ENCODE peak calls at places on chromosome 14, in seven cellular contexts. Z, H, N, Y, J, S and F are unnamed samples.

GRCh38 chr14:38502241-38502640 is 246.3 kb upstream of the CLEC14A start:
- DNase-seq in H (no peak), Z (no peak), J (no peak), S (no peak), Y (no peak), N (peak), F (no peak)

GRCh38 chr14:32342854-32343200 is 13.7 kb downstream of the AKAP6 start:
- DNase-seq in H (no peak), Y (no peak), Z (no peak), J (no peak), S (no peak), N (no peak), F (no peak)

GRCh38 chr14:83071888-83072501 is 1538.3 kb upstream of the SEL1L start:
- DNase-seq in N (peak), S (peak), H (no peak), Z (no peak), J (no peak), Y (peak), F (peak)

GRCh38 chr14:83867871-83868270 is 1662.1 kb upstream of the FLRT2 start:
- DNase-seq in Y (no peak), N (peak), H (no peak), Z (no peak), S (no peak), J (no peak), F (no peak)

GRCh38 chr14:100416921-100417451 is 93.8 kb downstream of the SLC25A47 start:
- DNase-seq in Z (peak), N (peak), H (no peak), Y (peak), J (no peak), S (peak), F (no peak)

GRCh38 chr14:53701108-53701875 is 255.3 kb downstream of the BMP4 start:
- DNase-seq in J (no peak), Y (no peak), H (no peak), Z (no peak), S (no peak), N (no peak), F (no peak)

GRCh38 chr14:93105362-93105761 is 10.4 kb downstream of the ITPK1 start:
- DNase-seq in Y (no peak), S (peak), H (no peak), J (no peak), Z (peak), N (peak), F (no peak)

GRCh38 chr14:71803539-71804260 is 128.5 kb upstream of the RGS6 start:
- DNase-seq in Y (no peak), S (peak), J (no peak), H (no peak), Z (peak), N (peak), F (no peak)

GRCh38 chr14:83255727-83256090 is 1722.1 kb upstream of the SEL1L start:
- DNase-seq in S (no peak), Y (no peak), J (no peak), N (no peak), Z (no peak), H (no peak), F (no peak)

GRCh38 chr14:70642313-70643235 is 858 bp downstream of the TTC9 start:
- DNase-seq in S (no peak), N (no peak), H (no peak), Z (no peak), Y (peak), J (no peak), F (no peak)

GRCh38 chr14:104805326-104805678 is 4.4 kb downstream of the ZBTB42 start:
- DNase-seq in Y (no peak), H (no peak), N (peak), S (peak), Z (no peak), J (no peak), F (no peak)

GRCh38 chr14:95311752-95312151 is 8.0 kb downstream of the CLMN start:
- DNase-seq in N (no peak), Y (peak), J (no peak), S (peak), Z (no peak), H (no peak), F (no peak)

GRCh38 chr14:68820999-68821683 is 28.3 kb upstream of the ZFP36L1 start:
- DNase-seq in Y (no peak), J (no peak), S (no peak), Z (no peak), N (no peak), H (no peak), F (no peak)

GRCh38 chr14:68219407-68219806 is 399.8 kb downstream of the RAD51B start:
- DNase-seq in S (no peak), Y (peak), Z (no peak), J (no peak), H (peak), N (no peak), F (no peak)

GRCh38 chr14:39773387-39773786 is 341.2 kb upstream of the FBXO33 start:
- DNase-seq in J (no peak), Y (no peak), H (no peak), Z (no peak), S (peak), N (no peak), F (no peak)

GRCh38 chr14:96797943-96798349 is 764 bp downstream of the VRK1 start:
- DNase-seq in H (no peak), Y (peak), J (no peak), N (no peak), Z (no peak), S (peak), F (peak)

GRCh38 chr14:78947681-78948080 is 777.5 kb downstream of the NRXN3 start:
- DNase-seq in N (no peak), J (no peak), H (no peak), Z (no peak), S (no peak), Y (peak), F (no peak)

GRCh38 chr14:98138666-98139065 is 1133.3 kb downstream of the BCL11B start:
- DNase-seq in N (no peak), S (no peak), H (peak), Z (no peak), J (peak), Y (peak), F (peak)

GRCh38 chr14:76701981-76702380 is 59.3 kb upstream of the VASH1 start:
- DNase-seq in S (no peak), N (no peak), Y (no peak), Z (no peak), H (no peak), J (no peak), F (no peak)

GRCh38 chr14:95505030-95505589 is 11.3 kb downstream of the SYNE3 start:
- DNase-seq in Y (no peak), S (no peak), Z (no peak), N (no peak), J (no peak), H (no peak), F (no peak)

GRCh38 chr14:31164115-31164514 is 43.5 kb downstream of the HECTD1 start:
- DNase-seq in J (no peak), N (no peak), Z (no peak), H (no peak), Y (no peak), S (no peak), F (no peak)

GRCh38 chr14:89378119-89378518 is 38.9 kb downstream of the FOXN3 start:
- DNase-seq in Z (peak), Y (no peak), N (peak), J (no peak), H (no peak), S (peak), F (no peak)

GRCh38 chr14:60204104-60204842 is 39.1 kb upstream of the DHRS7 start:
- DNase-seq in S (no peak), J (no peak), N (no peak), Y (no peak), H (no peak), Z (no peak), F (no peak)

GRCh38 chr14:49942090-49942489 is 49.2 kb downstream of the ARF6 start:
- DNase-seq in N (no peak), Y (no peak), H (no peak), S (no peak), Z (no peak), J (no peak), F (no peak)

GRCh38 chr14:24692382-24693352 is 58.7 kb upstream of the GZMB start:
- DNase-seq in Y (peak), Z (no peak), S (no peak), J (no peak), N (no peak), H (no peak), F (no peak)

GRCh38 chr14:35730871-35731270 is 78.2 kb downstream of the RALGAPA1 start:
- DNase-seq in S (no peak), N (no peak), Y (peak), Z (no peak), J (no peak), H (no peak), F (no peak)

GRCh38 chr14:48429512-48429911 is 754.1 kb upstream of the MDGA2 start:
- DNase-seq in S (no peak), Z (no peak), H (no peak), N (no peak), J (no peak), Y (no peak), F (no peak)

GRCh38 chr14:103932791-103933490 is 4.7 kb downstream of the TDRD9 start:
- DNase-seq in Z (no peak), N (no peak), H (no peak), S (no peak), Y (no peak), J (no peak), F (no peak)

GRCh38 chr14:77681196-77682157 is 26.3 kb downstream of the ALKBH1 start:
- DNase-seq in H (no peak), J (no peak), Z (no peak), N (peak), Y (no peak), S (peak), F (no peak)

GRCh38 chr14:30194769-30195168 is 267.1 kb upstream of the PRKD1 start:
- DNase-seq in Y (no peak), J (no peak), N (peak), Z (no peak), H (no peak), S (peak), F (no peak)

GRCh38 chr14:25132734-25133422 is 82.9 kb upstream of the STXBP6 start:
- DNase-seq in Y (peak), H (peak), J (peak), N (peak), Z (no peak), S (peak), F (peak)

GRCh38 chr14:31893156-31893813 is 183.8 kb upstream of the ARHGAP5 start:
- DNase-seq in H (no peak), S (no peak), N (peak), Y (no peak), J (no peak), Z (no peak), F (peak)

GRCh38 chr14:68685419-68686211 is 107.3 kb downstream of the ZFP36L1 start:
- DNase-seq in J (no peak), H (no peak), S (peak), Y (peak), N (peak), Z (peak), F (no peak)

GRCh38 chr14:99664636-99665273 is 19.3 kb upstream of the CYP46A1 start:
- DNase-seq in Y (no peak), H (no peak), J (no peak), N (no peak), S (peak), Z (no peak), F (no peak)

GRCh38 chr14:86035882-86036281 is 505.9 kb downstream of the FLRT2 start:
- DNase-seq in H (peak), Y (peak), J (peak), Z (no peak), S (peak), N (no peak), F (no peak)
- H2AK5ac ChIP-seq in H (no peak), Y (no peak), J (no peak), Z (no peak), S (no peak), N (no peak), F (no peak)

DNA sequence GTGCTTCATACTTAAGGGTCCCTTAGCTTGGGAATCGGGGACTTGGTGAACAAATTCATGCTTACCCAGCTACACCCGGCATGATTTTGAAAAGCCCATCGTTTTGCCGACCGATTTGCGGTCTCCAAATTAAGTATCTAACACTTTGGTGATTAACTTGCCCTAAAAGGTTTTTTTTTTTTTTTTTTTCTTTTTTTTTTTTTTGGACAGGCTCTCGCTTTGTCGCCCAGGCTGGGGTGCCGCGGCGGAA is 843 bp upstream of the HSP90AA1 start:
- DNase-seq in H (no peak), S (no peak), J (no peak), Y (no peak), N (no peak), Z (no peak), F (no peak)
- H3K9ac ChIP-seq in H (peak), S (peak), J (peak), Y (peak), N (peak), Z (peak), F (peak)

GRCh38 chr14:90518075-90518940 is 121.5 kb downstream of the CALM1 start:
- DNase-seq in N (no peak), H (no peak), S (no peak), Y (no peak), Z (no peak), J (no peak), F (no peak)
- H2AK5ac ChIP-seq in N (no peak), H (no peak), S (no peak), Y (no peak), Z (no peak), J (peak), F (peak)

DNA sequence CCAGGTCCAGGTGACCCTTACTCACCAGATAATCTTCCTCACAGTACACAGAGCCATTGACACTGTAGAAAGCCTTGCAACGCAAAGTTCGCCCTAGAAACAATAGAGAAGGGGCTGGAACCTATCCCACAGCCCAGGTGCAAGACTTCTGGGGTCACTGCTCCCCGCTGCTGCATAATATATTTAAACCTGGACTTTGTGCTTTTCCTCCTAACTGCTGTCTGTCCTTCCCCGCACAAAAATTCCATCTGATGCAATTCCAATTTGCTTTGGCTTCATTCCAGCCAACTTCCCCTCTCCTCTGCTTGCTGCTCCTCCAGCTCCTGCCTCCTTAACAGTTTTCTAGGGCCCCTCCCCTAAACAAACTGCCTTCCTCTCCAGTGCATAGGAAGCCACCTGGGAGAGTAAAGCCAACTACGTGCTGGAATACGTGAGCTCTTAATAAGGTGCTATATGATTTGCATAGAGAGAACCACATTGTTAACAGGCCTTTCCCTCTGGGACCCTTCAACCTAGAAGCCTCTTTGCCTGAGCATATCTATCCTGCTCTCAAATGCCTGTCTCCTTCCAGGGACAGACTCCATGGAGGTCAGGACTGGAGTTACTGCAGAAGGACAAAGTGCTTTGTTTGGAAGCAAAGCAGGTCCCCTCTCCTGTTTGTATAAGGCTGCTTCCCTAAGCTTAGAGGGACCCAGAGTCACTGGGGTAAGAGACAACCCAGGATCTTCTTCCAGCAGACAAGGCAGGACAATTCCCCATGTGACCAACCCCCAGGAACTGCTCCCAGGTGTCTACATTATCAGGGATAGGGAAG is 5.5 kb downstream of the AJUBA start:
- DNase-seq in Z (no peak), S (peak), Y (peak), N (peak), H (no peak), J (no peak), F (no peak)
- H3K9ac ChIP-seq in Z (peak), S (peak), Y (peak), N (peak), H (no peak), J (peak), F (no peak)

DNA sequence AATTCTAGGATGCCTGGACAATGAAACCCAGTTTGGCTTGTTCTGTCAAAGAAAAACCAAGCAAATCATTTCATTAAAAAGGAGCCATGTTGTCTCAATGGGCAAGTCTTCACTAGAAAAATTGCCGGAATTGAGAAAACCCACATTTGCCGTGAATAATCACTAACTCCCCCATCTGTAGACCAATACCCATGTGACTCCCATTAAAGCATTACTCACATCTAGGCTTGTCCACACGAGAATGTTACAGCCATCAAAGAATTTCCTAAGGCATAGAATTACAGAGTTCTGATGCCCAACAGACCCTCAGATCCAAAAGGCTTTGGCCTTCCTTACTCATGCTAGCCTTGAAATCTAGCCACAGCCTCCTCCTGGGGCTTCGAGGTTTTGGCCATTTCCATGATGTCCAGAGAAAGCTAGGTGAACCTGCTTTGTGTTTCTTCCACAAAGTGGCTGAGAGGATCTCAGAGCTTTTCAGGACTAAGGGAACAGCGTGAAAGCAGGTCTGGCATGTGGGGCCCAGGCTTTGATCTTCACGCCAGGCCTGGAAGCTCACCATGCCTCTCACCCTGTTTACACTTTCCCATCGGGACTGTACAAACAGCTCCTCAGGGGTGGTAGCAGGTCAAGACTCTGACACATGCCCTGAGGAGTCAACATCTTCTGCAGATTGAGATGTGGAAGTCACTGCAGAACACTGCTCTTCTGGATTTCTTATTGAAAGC is 12.0 kb downstream of the SLC7A8 start:
- DNase-seq in Z (no peak), N (no peak), J (no peak), S (peak), H (no peak), Y (no peak), F (no peak)
- H2AK5ac ChIP-seq in Z (no peak), N (no peak), J (no peak), S (no peak), H (no peak), Y (no peak), F (no peak)

GRCh38 chr14:55188686-55189295 is 2.6 kb downstream of the DLGAP5 start:
- DNase-seq in N (peak), H (no peak), S (peak), Y (no peak), Z (no peak), J (no peak), F (no peak)
- H3K9ac ChIP-seq in N (no peak), H (no peak), S (no peak), Y (no peak), Z (no peak), J (no peak), F (no peak)